ENCODE peak calls at places on chromosome 9, in seven cellular contexts. C, W, A, S, N, G and T are unnamed samples.

GRCh38 chr9:136399176-136400037 is 563 bp downstream of the SNAPC4 start:
- DNase-seq in C (peak; percentile 50), W (no peak), A (no peak), S (no peak), N (no peak), G (no peak), T (no peak)

GRCh38 chr9:116572095-116572748 is 114.9 kb upstream of the TRIM32 start:
- DNase-seq in C (peak; percentile 90), W (peak; percentile 93), A (peak; percentile 54), S (no peak), N (peak; percentile 82), G (no peak), T (peak; percentile 66)

GRCh38 chr9:13446935-13447334 is 167.4 kb upstream of the MPDZ start:
- DNase-seq in C (no peak), W (no peak), A (peak; percentile 32), S (no peak), N (no peak), G (no peak), T (no peak)

GRCh38 chr9:123353041-123353440 is 3.0 kb upstream of the CRB2 start:
- DNase-seq in C (no peak), W (peak; percentile 54), A (no peak), S (no peak), N (no peak), G (no peak), T (no peak)

GRCh38 chr9:7844283-7844682 is 44.7 kb upstream of the DMAC1 start:
- DNase-seq in C (peak; percentile 45), W (no peak), A (peak; percentile 10), S (no peak), N (peak; percentile 23), G (no peak), T (no peak)

GRCh38 chr9:31394040-31394473 is 990.4 kb upstream of the ACO1 start:
- DNase-seq in C (no peak), W (no peak), A (peak; percentile 65), S (no peak), N (no peak), G (no peak), T (no peak)

GRCh38 chr9:91758491-91758981 is 191.5 kb downstream of the ROR2 start:
- DNase-seq in C (peak; percentile 71), W (peak; percentile 55), A (peak; percentile 41), S (no peak), N (peak; percentile 71), G (no peak), T (no peak)

GRCh38 chr9:121322037-121322736 is 47.9 kb downstream of the STOM start:
- DNase-seq in C (no peak), W (no peak), A (no peak), S (no peak), N (no peak), G (peak; percentile 77), T (peak; percentile 83)

GRCh38 chr9:105216440-105217178 is 27.8 kb upstream of the SLC44A1 start:
- DNase-seq in C (no peak), W (peak; percentile 45), A (peak; percentile 7), S (no peak), N (peak; percentile 60), G (no peak), T (no peak)

GRCh38 chr9:95073042-95073607 is 244.4 kb downstream of the FANCC start:
- DNase-seq in C (peak; percentile 68), W (peak; percentile 29), A (no peak), S (no peak), N (no peak), G (no peak), T (no peak)

GRCh38 chr9:18658764-18659705 is 185.1 kb downstream of the ADAMTSL1 start:
- DNase-seq in C (no peak), W (no peak), A (no peak), S (no peak), N (no peak), G (peak; percentile 53), T (peak; percentile 51)

GRCh38 chr9:133023117-133023890 is 7.5 kb upstream of the GTF3C5 start:
- DNase-seq in C (no peak), W (peak; percentile 36), A (no peak), S (peak; percentile 14), N (peak; percentile 64), G (no peak), T (no peak)

GRCh38 chr9:134290603-134291451 is 35.4 kb upstream of the RXRA start:
- DNase-seq in C (no peak), W (no peak), A (no peak), S (no peak), N (no peak), G (no peak), T (no peak)

GRCh38 chr9:274101-274500 is 59.4 kb downstream of the DOCK8 start:
- DNase-seq in C (no peak), W (no peak), A (no peak), S (no peak), N (no peak), G (no peak), T (no peak)

GRCh38 chr9:22147818-22148573 is 138.9 kb upstream of the CDKN2B start:
- DNase-seq in C (no peak), W (no peak), A (no peak), S (no peak), N (no peak), G (no peak), T (no peak)

GRCh38 chr9:111897831-111898144 is 1.2 kb downstream of the UGCG start:
- DNase-seq in C (no peak), W (no peak), A (no peak), S (no peak), N (peak; percentile 47), G (no peak), T (no peak)